ENCODE peak calls at places on chromosomes 5 and 9, in six cellular contexts. One of them, this sample, is unnamed.

GRCh38 chr9:72695365-72695764 is 174.0 kb downstream of the TMC1 start:
- DNase-seq in upper lobe of left lung: no peak
- DNase-seq in CD4-positive, alpha-beta T cell: no peak
- DNase-seq in WERI-Rb-1: no peak
- DNase-seq in suprapubic skin: no peak
- DNase-seq in uterus: no peak
- DNase-seq in this sample: no peak

GRCh38 chr9:105007143-105007542 is 79.2 kb upstream of the ABCA1 start:
- DNase-seq in WERI-Rb-1: no peak
- DNase-seq in uterus: peak
- DNase-seq in upper lobe of left lung: no peak
- DNase-seq in CD4-positive, alpha-beta T cell: no peak
- DNase-seq in suprapubic skin: peak
- DNase-seq in this sample: no peak

GRCh38 chr5:93252165-93252564 is 328.9 kb downstream of the NR2F1-AS1 start:
- DNase-seq in WERI-Rb-1: peak
- DNase-seq in uterus: peak
- DNase-seq in CD4-positive, alpha-beta T cell: no peak
- DNase-seq in upper lobe of left lung: no peak
- DNase-seq in suprapubic skin: no peak
- DNase-seq in this sample: no peak

GRCh38 chr9:117169089-117169488 is 245.8 kb downstream of the ASTN2 start:
- DNase-seq in WERI-Rb-1: no peak
- DNase-seq in uterus: no peak
- DNase-seq in upper lobe of left lung: no peak
- DNase-seq in suprapubic skin: no peak
- DNase-seq in CD4-positive, alpha-beta T cell: no peak
- DNase-seq in this sample: no peak

GRCh38 chr9:76564300-76564699 is 105.3 kb downstream of the GCNT1 start:
- DNase-seq in suprapubic skin: no peak
- DNase-seq in uterus: no peak
- DNase-seq in CD4-positive, alpha-beta T cell: no peak
- DNase-seq in WERI-Rb-1: no peak
- DNase-seq in upper lobe of left lung: no peak
- DNase-seq in this sample: no peak

GRCh38 chr9:131522257-131523085 is 8.6 kb downstream of the UCK1 start:
- DNase-seq in upper lobe of left lung: no peak
- DNase-seq in uterus: no peak
- DNase-seq in CD4-positive, alpha-beta T cell: no peak
- DNase-seq in suprapubic skin: no peak
- DNase-seq in WERI-Rb-1: no peak
- DNase-seq in this sample: no peak

GRCh38 chr9:7147136-7148090 is 389.6 kb downstream of the KDM4C start:
- DNase-seq in suprapubic skin: no peak
- DNase-seq in upper lobe of left lung: peak
- DNase-seq in uterus: no peak
- DNase-seq in CD4-positive, alpha-beta T cell: no peak
- DNase-seq in WERI-Rb-1: no peak
- DNase-seq in this sample: no peak

GRCh38 chr5:54981928-54982327 is 3.5 kb downstream of the ESM1 start:
- DNase-seq in suprapubic skin: no peak
- DNase-seq in CD4-positive, alpha-beta T cell: no peak
- DNase-seq in upper lobe of left lung: no peak
- DNase-seq in uterus: no peak
- DNase-seq in WERI-Rb-1: no peak
- DNase-seq in this sample: no peak

GRCh38 chr9:121566401-121567141 is 66.9 kb upstream of the GGTA1 start:
- DNase-seq in suprapubic skin: no peak
- DNase-seq in WERI-Rb-1: peak
- DNase-seq in upper lobe of left lung: peak
- DNase-seq in uterus: peak
- DNase-seq in CD4-positive, alpha-beta T cell: no peak
- DNase-seq in this sample: no peak

GRCh38 chr5:38538161-38538560 is 18.3 kb downstream of the LIFR start:
- DNase-seq in uterus: no peak
- DNase-seq in WERI-Rb-1: no peak
- DNase-seq in upper lobe of left lung: no peak
- DNase-seq in CD4-positive, alpha-beta T cell: no peak
- DNase-seq in suprapubic skin: no peak
- DNase-seq in this sample: no peak

GRCh38 chr5:166781729-166782128 is 1509.7 kb upstream of the WWC1 start:
- DNase-seq in upper lobe of left lung: no peak
- DNase-seq in suprapubic skin: no peak
- DNase-seq in WERI-Rb-1: no peak
- DNase-seq in uterus: no peak
- DNase-seq in CD4-positive, alpha-beta T cell: no peak
- DNase-seq in this sample: no peak

GRCh38 chr5:168314735-168315411 is 23.4 kb downstream of the WWC1 start:
- DNase-seq in suprapubic skin: no peak
- DNase-seq in CD4-positive, alpha-beta T cell: no peak
- DNase-seq in WERI-Rb-1: no peak
- DNase-seq in uterus: no peak
- DNase-seq in upper lobe of left lung: no peak
- DNase-seq in this sample: no peak

GRCh38 chr5:95440825-95441224 is 49.7 kb downstream of the FAM81B start:
- DNase-seq in uterus: no peak
- DNase-seq in WERI-Rb-1: no peak
- DNase-seq in CD4-positive, alpha-beta T cell: no peak
- DNase-seq in upper lobe of left lung: no peak
- DNase-seq in suprapubic skin: no peak
- DNase-seq in this sample: no peak

GRCh38 chr5:28344803-28345433 is 1306.5 kb upstream of the CDH9 start:
- DNase-seq in upper lobe of left lung: no peak
- DNase-seq in WERI-Rb-1: peak
- DNase-seq in suprapubic skin: no peak
- DNase-seq in CD4-positive, alpha-beta T cell: no peak
- DNase-seq in uterus: no peak
- DNase-seq in this sample: peak

GRCh38 chr9:76486151-76486550 is 27.2 kb downstream of the GCNT1 start:
- DNase-seq in WERI-Rb-1: no peak
- DNase-seq in upper lobe of left lung: no peak
- DNase-seq in uterus: no peak
- DNase-seq in suprapubic skin: no peak
- DNase-seq in CD4-positive, alpha-beta T cell: no peak
- DNase-seq in this sample: no peak

GRCh38 chr9:137056739-137057407 is 3.0 kb upstream of the ENTPD2 start:
- DNase-seq in uterus: no peak
- DNase-seq in suprapubic skin: no peak
- DNase-seq in CD4-positive, alpha-beta T cell: no peak
- DNase-seq in WERI-Rb-1: no peak
- DNase-seq in upper lobe of left lung: no peak
- DNase-seq in this sample: no peak

GRCh38 chr9:132988244-132989013 is 9.9 kb downstream of the GFI1B start:
- DNase-seq in CD4-positive, alpha-beta T cell: no peak
- DNase-seq in suprapubic skin: peak
- DNase-seq in uterus: no peak
- DNase-seq in WERI-Rb-1: no peak
- DNase-seq in upper lobe of left lung: peak
- DNase-seq in this sample: no peak

GRCh38 chr5:160439205-160439600 is 17.5 kb downstream of the PTTG1 start:
- DNase-seq in WERI-Rb-1: peak
- DNase-seq in suprapubic skin: peak
- DNase-seq in upper lobe of left lung: peak
- DNase-seq in uterus: peak
- DNase-seq in CD4-positive, alpha-beta T cell: peak
- DNase-seq in this sample: peak

GRCh38 chr9:212265-212664 is 2.4 kb upstream of the DOCK8 start:
- DNase-seq in suprapubic skin: no peak
- DNase-seq in uterus: no peak
- DNase-seq in CD4-positive, alpha-beta T cell: no peak
- DNase-seq in upper lobe of left lung: no peak
- DNase-seq in WERI-Rb-1: no peak
- DNase-seq in this sample: no peak

GRCh38 chr9:215631-216155 is 1.0 kb downstream of the DOCK8 start:
- DNase-seq in suprapubic skin: no peak
- DNase-seq in WERI-Rb-1: no peak
- DNase-seq in uterus: no peak
- DNase-seq in upper lobe of left lung: no peak
- DNase-seq in CD4-positive, alpha-beta T cell: no peak
- DNase-seq in this sample: no peak

GRCh38 chr9:211557-211956 is 3.1 kb upstream of the DOCK8 start:
- DNase-seq in suprapubic skin: no peak
- DNase-seq in WERI-Rb-1: no peak
- DNase-seq in upper lobe of left lung: no peak
- DNase-seq in CD4-positive, alpha-beta T cell: no peak
- DNase-seq in uterus: peak
- DNase-seq in this sample: no peak

GRCh38 chr9:211036-211435 is 3.6 kb upstream of the DOCK8 start:
- DNase-seq in uterus: no peak
- DNase-seq in WERI-Rb-1: no peak
- DNase-seq in suprapubic skin: no peak
- DNase-seq in CD4-positive, alpha-beta T cell: no peak
- DNase-seq in upper lobe of left lung: no peak
- DNase-seq in this sample: no peak

GRCh38 chr9:214488-215448 is at the start of gene DOCK8:
- DNase-seq in upper lobe of left lung: peak
- DNase-seq in WERI-Rb-1: no peak
- DNase-seq in suprapubic skin: peak
- DNase-seq in uterus: no peak
- DNase-seq in CD4-positive, alpha-beta T cell: peak
- DNase-seq in this sample: peak
- TF ChIP-seq CTCF in upper lobe of left lung: peak
- TF ChIP-seq CTCF in WERI-Rb-1: no peak
- TF ChIP-seq CTCF in suprapubic skin: peak
- TF ChIP-seq CTCF in uterus: no peak
- TF ChIP-seq CTCF in CD4-positive, alpha-beta T cell: peak
- TF ChIP-seq CTCF in this sample: peak

DNA sequence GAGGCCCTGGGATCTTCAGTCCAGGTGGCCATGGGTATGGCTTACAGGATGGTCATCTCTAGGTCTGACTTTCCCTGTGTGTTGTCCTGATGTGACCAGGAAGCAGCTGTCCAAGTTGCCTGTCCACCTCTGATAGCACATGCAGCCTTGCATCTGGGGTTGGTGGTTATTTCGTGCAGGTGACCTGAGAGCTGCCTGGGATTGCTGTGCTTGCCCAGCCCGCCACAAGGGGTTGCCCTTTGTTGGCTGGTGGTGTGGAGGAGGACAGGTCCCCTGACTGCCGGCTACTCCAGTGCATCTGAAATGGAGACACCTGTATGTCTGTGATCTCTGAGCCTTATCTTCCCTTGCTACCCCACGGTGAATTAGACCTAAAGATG is 212.6 kb downstream of the ARHGAP26 start:
- DNase-seq in uterus: no peak
- DNase-seq in CD4-positive, alpha-beta T cell: no peak
- DNase-seq in WERI-Rb-1: peak
- DNase-seq in suprapubic skin: no peak
- DNase-seq in upper lobe of left lung: no peak
- DNase-seq in this sample: no peak
- TF ChIP-seq CTCF in uterus: no peak
- TF ChIP-seq CTCF in CD4-positive, alpha-beta T cell: no peak
- TF ChIP-seq CTCF in WERI-Rb-1: peak
- TF ChIP-seq CTCF in suprapubic skin: no peak
- TF ChIP-seq CTCF in upper lobe of left lung: no peak
- TF ChIP-seq CTCF in this sample: peak

GRCh38 chr5:78555870-78556269 is 92.7 kb downstream of the LHFPL2 start:
- DNase-seq in WERI-Rb-1: no peak
- DNase-seq in uterus: no peak
- DNase-seq in upper lobe of left lung: no peak
- DNase-seq in CD4-positive, alpha-beta T cell: no peak
- DNase-seq in suprapubic skin: no peak
- DNase-seq in this sample: no peak
- TF ChIP-seq CTCF in WERI-Rb-1: peak
- TF ChIP-seq CTCF in uterus: no peak
- TF ChIP-seq CTCF in upper lobe of left lung: no peak
- TF ChIP-seq CTCF in CD4-positive, alpha-beta T cell: no peak
- TF ChIP-seq CTCF in suprapubic skin: no peak
- TF ChIP-seq CTCF in this sample: peak

GRCh38 chr5:91266184-91266705 is 116.9 kb downstream of the ARRDC3 start:
- DNase-seq in upper lobe of left lung: no peak
- DNase-seq in suprapubic skin: no peak
- DNase-seq in CD4-positive, alpha-beta T cell: no peak
- DNase-seq in uterus: no peak
- DNase-seq in WERI-Rb-1: no peak
- DNase-seq in this sample: peak
- TF ChIP-seq CTCF in upper lobe of left lung: no peak
- TF ChIP-seq CTCF in suprapubic skin: no peak
- TF ChIP-seq CTCF in CD4-positive, alpha-beta T cell: no peak
- TF ChIP-seq CTCF in uterus: no peak
- TF ChIP-seq CTCF in WERI-Rb-1: no peak
- TF ChIP-seq CTCF in this sample: no peak

DNA sequence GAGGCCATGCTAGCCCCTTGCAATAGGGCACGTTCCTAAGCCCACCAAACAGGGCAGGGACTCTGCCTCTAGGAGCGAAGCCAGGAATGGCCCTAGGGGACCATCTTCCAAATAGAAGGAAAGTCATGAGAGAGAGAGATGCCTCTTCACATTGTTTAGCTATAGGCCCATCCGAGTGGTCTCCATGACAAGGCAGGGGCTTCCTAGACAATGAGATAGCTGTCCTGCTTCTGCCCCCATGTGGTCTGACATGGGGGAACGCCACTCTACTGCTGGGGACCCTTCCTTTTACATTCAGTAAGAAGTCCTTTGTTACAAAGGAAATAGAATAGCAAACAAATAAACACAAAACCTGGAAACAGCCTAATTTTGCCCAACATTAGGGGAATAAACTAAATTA is 17.9 kb upstream of the KIF4B start:
- DNase-seq in CD4-positive, alpha-beta T cell: no peak
- DNase-seq in upper lobe of left lung: no peak
- DNase-seq in uterus: no peak
- DNase-seq in suprapubic skin: no peak
- DNase-seq in WERI-Rb-1: peak
- DNase-seq in this sample: no peak
- TF ChIP-seq CTCF in CD4-positive, alpha-beta T cell: no peak
- TF ChIP-seq CTCF in upper lobe of left lung: no peak
- TF ChIP-seq CTCF in uterus: no peak
- TF ChIP-seq CTCF in suprapubic skin: no peak
- TF ChIP-seq CTCF in WERI-Rb-1: peak
- TF ChIP-seq CTCF in this sample: no peak

DNA sequence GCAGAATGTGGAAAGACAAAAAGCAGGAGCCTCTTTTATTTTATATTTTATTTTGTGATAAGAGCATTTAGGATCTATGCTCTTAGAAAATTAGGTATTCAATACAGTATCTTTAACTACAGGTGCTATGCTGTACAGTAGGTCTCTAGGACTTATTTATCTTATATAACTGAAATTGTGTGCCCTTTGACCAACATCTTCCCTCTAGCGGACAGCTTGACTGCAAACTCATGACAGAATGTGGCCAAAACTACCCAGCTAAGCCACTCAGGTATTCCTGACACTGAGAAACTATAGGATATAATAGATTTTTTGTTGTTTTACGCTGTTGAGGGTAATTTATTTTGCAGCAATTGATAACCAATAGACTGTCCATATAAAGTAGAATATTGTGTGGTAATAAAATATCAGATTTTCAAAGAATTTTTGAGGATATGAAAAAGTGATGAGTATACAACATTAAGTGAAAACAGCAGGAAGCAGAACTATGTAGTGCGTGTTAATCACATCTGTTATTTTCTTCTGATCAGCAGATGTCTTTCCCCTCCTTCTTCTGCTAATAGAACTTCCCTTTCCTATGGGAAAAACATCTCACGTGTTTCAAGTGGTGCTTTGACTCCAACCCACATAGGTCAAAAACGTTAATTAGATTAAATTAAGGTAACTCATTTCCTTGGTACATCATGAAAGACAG is 69.9 kb upstream of the SELENOP start:
- DNase-seq in suprapubic skin: no peak
- DNase-seq in uterus: no peak
- DNase-seq in upper lobe of left lung: no peak
- DNase-seq in CD4-positive, alpha-beta T cell: no peak
- DNase-seq in WERI-Rb-1: no peak
- DNase-seq in this sample: no peak
- TF ChIP-seq CTCF in suprapubic skin: no peak
- TF ChIP-seq CTCF in uterus: no peak
- TF ChIP-seq CTCF in upper lobe of left lung: no peak
- TF ChIP-seq CTCF in CD4-positive, alpha-beta T cell: no peak
- TF ChIP-seq CTCF in WERI-Rb-1: no peak
- TF ChIP-seq CTCF in this sample: no peak